ENCODE peak calls at places on chromosomes 16 and 17, in six cellular contexts. S is suprapubic skin, Y is heart left ventricle, X is HepG2, V is pancreas, G is heart right ventricle. C is an unnamed sample.

GRCh38 chr16:85850344-85850880 is 48.5 kb upstream of the IRF8 start:
- DNase-seq in S (peak; percentile 6), Y (peak; percentile 5), X (peak; percentile 47), V (no peak), G (no peak), C (no peak)

GRCh38 chr17:74738051-74738996 is 1.3 kb downstream of the RAB37 start:
- DNase-seq in S (no peak), Y (peak; percentile 76), X (peak; percentile 82), V (no peak), G (peak; percentile 49), C (no peak)

GRCh38 chr16:28283798-28284577 is 8.3 kb upstream of the SBK1 start:
- DNase-seq in S (no peak), Y (no peak), X (no peak), V (no peak), G (no peak), C (no peak)

GRCh38 chr16:50771366-50771765 is 29.5 kb downstream of the CYLD start:
- DNase-seq in S (no peak), Y (no peak), X (no peak), V (no peak), G (no peak), C (no peak)

GRCh38 chr16:49274936-49275730 is 6.5 kb downstream of the CBLN1 start:
- DNase-seq in S (no peak), Y (no peak), X (no peak), V (no peak), G (no peak), C (no peak)

GRCh38 chr17:80765241-80766022 is 220.8 kb downstream of the RPTOR start:
- DNase-seq in S (no peak), Y (no peak), X (no peak), V (no peak), G (no peak), C (no peak)

GRCh38 chr17:48960834-48961515 is 7.4 kb downstream of the GIP start:
- DNase-seq in S (no peak), Y (no peak), X (peak; percentile 73), V (no peak), G (no peak), C (no peak)

GRCh38 chr16:89696598-89697128 is 4.8 kb downstream of the SPATA2L start:
- DNase-seq in S (no peak), Y (no peak), X (no peak), V (peak; percentile 41), G (no peak), C (no peak)

GRCh38 chr16:85347213-85347591 is 234.9 kb upstream of the CIBAR2 start:
- DNase-seq in S (no peak), Y (no peak), X (peak; percentile 23), V (no peak), G (no peak), C (no peak)

GRCh38 chr16:46649571-46649970 is 28.4 kb upstream of the SHCBP1 start:
- DNase-seq in S (no peak), Y (peak; percentile 70), X (no peak), V (no peak), G (peak; percentile 47), C (no peak)

GRCh38 chr17:59542960-59543635 is 22.3 kb upstream of the DHX40 start:
- DNase-seq in S (no peak), Y (no peak), X (no peak), V (no peak), G (no peak), C (no peak)

GRCh38 chr17:14310584-14310983 is 9.7 kb downstream of the HS3ST3B1 start:
- DNase-seq in S (no peak), Y (peak; percentile 38), X (no peak), V (no peak), G (no peak), C (no peak)

GRCh38 chr17:78351449-78352006 is 8.3 kb downstream of the SOCS3 start:
- DNase-seq in S (peak; percentile 97), Y (peak; percentile 97), X (peak; percentile 63), V (peak; percentile 72), G (peak; percentile 93), C (peak; percentile 90)

GRCh38 chr17:67200727-67201301 is 44.2 kb downstream of the HELZ start:
- DNase-seq in S (no peak), Y (no peak), X (peak; percentile 53), V (no peak), G (no peak), C (no peak)

GRCh38 chr16:82432261-82432660 is 194.5 kb upstream of the CDH13 start:
- DNase-seq in S (no peak), Y (no peak), X (no peak), V (no peak), G (no peak), C (no peak)

GRCh38 chr17:18966831-18967624 is 15.1 kb downstream of the SLC5A10 start:
- DNase-seq in S (no peak), Y (peak; percentile 50), X (no peak), V (peak; percentile 41), G (peak; percentile 33), C (no peak)

GRCh38 chr17:17682737-17683675 is 1.7 kb downstream of the RAI1 start:
- DNase-seq in S (no peak), Y (peak; percentile 79), X (no peak), V (peak; percentile 72), G (peak; percentile 72), C (no peak)

GRCh38 chr17:6233339-6233738 is 163.2 kb downstream of the WSCD1 start:
- DNase-seq in S (no peak), Y (no peak), X (no peak), V (no peak), G (no peak), C (no peak)

GRCh38 chr17:39623356-39623950 is 3.3 kb upstream of the PPP1R1B start:
- DNase-seq in S (peak; percentile 95), Y (peak; percentile 90), X (peak; percentile 62), V (peak; percentile 95), G (peak; percentile 89), C (peak; percentile 87)

GRCh38 chr17:7586673-7587419 is 3.0 kb downstream of the SOX15 start:
- DNase-seq in S (no peak), Y (peak; percentile 64), X (peak; percentile 62), V (no peak), G (no peak), C (no peak)

GRCh38 chr17:3905017-3905486 is 11.2 kb downstream of the P2RX1 start:
- DNase-seq in S (no peak), Y (no peak), X (no peak), V (peak; percentile 92), G (no peak), C (no peak)

GRCh38 chr16:48158296-48158695 is 2.5 kb upstream of the ABCC12 start:
- DNase-seq in S (no peak), Y (no peak), X (peak; percentile 31), V (no peak), G (no peak), C (no peak)

GRCh38 chr17:42918902-42919521 is 18.4 kb downstream of the G6PC1 start:
- DNase-seq in S (no peak), Y (no peak), X (peak; percentile 55), V (no peak), G (no peak), C (no peak)

GRCh38 chr17:6495450-6496115 is 51.3 kb downstream of the PIMREG start:
- DNase-seq in S (peak; percentile 58), Y (no peak), X (no peak), V (no peak), G (no peak), C (no peak)

GRCh38 chr16:929227-929669 is 41.5 kb downstream of the LMF1 start:
- DNase-seq in S (no peak), Y (no peak), X (no peak), V (peak; percentile 16), G (no peak), C (no peak)

GRCh38 chr17:31738488-31738887 is 120.6 kb downstream of the COPRS start:
- DNase-seq in S (no peak), Y (peak; percentile 63), X (no peak), V (no peak), G (peak; percentile 23), C (no peak)

GRCh38 chr17:31736855-31737625 is 122.0 kb downstream of the COPRS start:
- DNase-seq in S (no peak), Y (peak; percentile 56), X (no peak), V (no peak), G (no peak), C (no peak)

GRCh38 chr17:31740611-31741082 is 118.4 kb downstream of the COPRS start:
- DNase-seq in S (no peak), Y (no peak), X (no peak), V (no peak), G (no peak), C (no peak)

GRCh38 chr17:31739300-31739699 is 119.7 kb downstream of the COPRS start:
- DNase-seq in S (no peak), Y (no peak), X (no peak), V (no peak), G (no peak), C (no peak)

GRCh38 chr17:31738067-31738466 is 121.0 kb downstream of the COPRS start:
- DNase-seq in S (no peak), Y (no peak), X (no peak), V (no peak), G (no peak), C (no peak)
- TF ChIP-seq CTCF in S (no peak), Y (no peak), X (peak; percentile 23), V (no peak), G (no peak), C (no peak)

DNA sequence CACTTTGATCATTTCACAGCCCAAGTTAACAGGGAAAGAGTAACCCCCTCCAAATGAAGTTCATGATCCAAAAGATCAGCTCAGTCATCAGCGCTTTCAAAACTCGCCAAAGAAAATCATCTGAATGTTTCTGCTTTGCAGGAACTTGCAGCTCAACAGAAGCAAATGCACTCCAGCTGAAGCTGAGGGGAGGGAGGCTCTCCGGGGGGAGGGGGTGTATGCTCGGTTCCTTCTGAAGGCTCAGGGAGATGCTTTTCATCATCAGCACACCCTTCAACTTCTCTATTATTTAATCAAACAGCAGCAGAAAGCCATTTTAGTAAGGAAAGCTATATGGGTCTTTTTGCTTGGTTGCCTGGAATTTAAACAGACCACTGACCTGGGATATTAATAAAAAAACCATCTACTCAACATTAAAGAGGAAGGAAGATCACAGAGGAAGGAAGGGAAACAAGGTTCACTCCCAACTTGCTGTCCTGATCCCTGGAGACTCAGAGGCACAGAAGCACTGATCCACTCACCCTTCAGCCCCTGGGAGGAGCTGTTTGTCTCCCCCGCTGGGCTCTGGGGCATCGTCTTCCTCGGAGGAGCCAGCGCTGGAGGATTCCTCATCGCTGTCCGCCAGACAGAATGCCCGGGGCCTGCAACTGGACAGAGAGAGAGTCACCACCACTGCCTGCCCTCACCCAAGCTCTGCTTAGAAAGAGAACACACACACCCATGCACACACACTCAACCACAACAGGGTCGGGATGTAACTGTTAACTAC is 24.6 kb upstream of the ERN1 start:
- DNase-seq in S (no peak), Y (peak; percentile 48), X (no peak), V (no peak), G (peak; percentile 30), C (no peak)
- TF ChIP-seq CTCF in S (no peak), Y (no peak), X (no peak), V (no peak), G (no peak), C (no peak)

GRCh38 chr17:9802294-9802693 is 10.9 kb upstream of the DHRS7C start:
- DNase-seq in S (no peak), Y (peak; percentile 59), X (no peak), V (no peak), G (no peak), C (no peak)
- TF ChIP-seq CTCF in S (no peak), Y (no peak), X (peak; percentile 17), V (no peak), G (no peak), C (no peak)

DNA sequence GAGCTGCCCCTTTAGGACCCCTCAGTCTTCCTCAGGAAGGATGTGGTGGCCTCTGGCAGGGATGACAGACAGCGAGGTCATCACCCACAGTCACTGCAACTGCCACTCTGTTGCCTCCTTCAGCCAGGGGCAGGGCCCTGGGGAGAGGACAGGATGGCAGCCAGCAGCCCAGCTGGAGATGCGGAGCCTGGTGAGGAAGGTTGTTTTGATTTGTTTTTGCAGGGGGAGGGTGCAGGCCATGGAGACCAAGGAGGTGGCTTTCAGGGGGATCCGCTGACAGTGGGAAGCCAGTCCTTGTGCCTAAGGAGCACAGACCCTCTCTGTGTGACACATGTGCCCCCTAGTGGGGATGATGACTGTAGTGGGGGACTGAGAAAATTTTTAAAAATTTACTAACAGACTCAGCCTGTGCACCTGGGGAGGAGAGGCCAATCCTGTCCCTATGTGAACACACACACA is 7.4 kb downstream of the PRCD start:
- DNase-seq in S (peak; percentile 81), Y (peak; percentile 77), X (peak; percentile 74), V (peak; percentile 31), G (no peak), C (no peak)
- TF ChIP-seq CTCF in S (peak; percentile 39), Y (peak; percentile 68), X (peak; percentile 95), V (peak; percentile 38), G (peak; percentile 78), C (no peak)

C was measured in omental fat pad.